ENCODE peak calls at places on chromosomes 2 and 18, in six cellular contexts. G, K, U, C, H and L are unnamed samples.

GRCh38 chr2:159615936-159616733 is at the start of gene BAZ2B:
- DNase-seq in G (peak; percentile 46), U (peak; percentile 92), H (peak; percentile 91), K (peak; percentile 54), C (no peak), L (peak; percentile 88)

GRCh38 chr2:36486546-36487044 is 111.4 kb downstream of the FEZ2 start:
- DNase-seq in U (peak; percentile 72), G (no peak), K (no peak), H (peak; percentile 46), C (no peak), L (peak; percentile 82)

GRCh38 chr2:120323214-120323613 is 22.7 kb upstream of the INHBB start:
- DNase-seq in H (no peak), K (no peak), G (no peak), U (no peak), C (no peak), L (peak; percentile 28)

GRCh38 chr18:2971741-2972552 is 41.0 kb downstream of the LPIN2 start:
- DNase-seq in H (no peak), K (no peak), C (no peak), U (peak; percentile 73), G (no peak), L (no peak)

GRCh38 chr2:175560521-175561164 is 379.1 kb upstream of the ATP5MC3 start:
- DNase-seq in U (no peak), H (no peak), C (no peak), K (no peak), G (no peak), L (no peak)

GRCh38 chr18:79580481-79581171 is 99.0 kb upstream of the CTDP1 start:
- DNase-seq in C (no peak), K (no peak), G (peak; percentile 31), U (no peak), H (no peak), L (no peak)

GRCh38 chr2:217438136-217438535 is 564.7 kb downstream of the TNS1 start:
- DNase-seq in K (no peak), H (no peak), G (no peak), U (no peak), C (no peak), L (no peak)

GRCh38 chr2:239818086-239818485 is 207.1 kb downstream of the NDUFA10 start:
- DNase-seq in K (no peak), U (no peak), H (no peak), G (peak; percentile 9), C (no peak), L (no peak)

GRCh38 chr18:76232813-76233212 is 262.2 kb downstream of the ZNF516 start:
- DNase-seq in H (peak; percentile 26), G (no peak), K (no peak), C (no peak), U (no peak), L (no peak)

GRCh38 chr18:2410688-2411087 is 160.6 kb downstream of the METTL4 start:
- DNase-seq in U (no peak), G (no peak), H (peak; percentile 59), K (no peak), C (no peak), L (no peak)

GRCh38 chr18:34650121-34650545 is 60.0 kb upstream of the DTNA start:
- DNase-seq in H (no peak), K (no peak), C (no peak), U (peak; percentile 83), G (no peak), L (peak; percentile 88)

GRCh38 chr18:12304351-12305210 is 3.5 kb upstream of the TUBB6 start:
- DNase-seq in G (no peak), K (no peak), C (no peak), U (no peak), H (no peak), L (peak; percentile 82)

GRCh38 chr2:173231042-173231441 is 123.6 kb upstream of the CDCA7 start:
- DNase-seq in U (no peak), H (no peak), K (no peak), C (no peak), G (no peak), L (no peak)

DNA sequence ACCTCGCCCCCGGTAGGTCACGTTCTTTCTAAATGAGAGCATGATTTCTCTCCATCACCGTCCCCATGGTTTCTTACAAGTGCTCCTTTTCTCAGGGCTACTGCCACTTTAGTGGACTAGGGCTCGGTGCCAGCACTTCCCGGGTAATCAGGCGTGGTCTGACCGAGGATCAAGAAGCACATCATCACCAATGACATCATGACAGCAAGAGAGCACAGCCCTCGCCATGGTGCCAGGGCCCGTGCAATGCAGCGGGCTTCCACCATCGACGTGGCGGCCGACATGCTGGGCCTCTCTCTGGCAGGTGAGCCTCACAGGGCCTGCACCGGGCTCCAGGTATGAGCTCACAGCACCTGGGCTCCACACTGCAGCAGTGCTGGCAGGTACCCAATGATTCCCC is 75.2 kb downstream of the INPP4A start:
- DNase-seq in C (no peak), K (no peak), U (no peak), G (no peak), H (no peak), L (no peak)
- H2BK15ac ChIP-seq in C (no peak overlapping the region), K (no peak overlapping the region), U (no peak overlapping the region), G (no peak overlapping the region), H (no peak overlapping the region), L (no peak overlapping the region)

GRCh38 chr2:98454500-98455235 is 10.0 kb downstream of the INPP4A start:
- DNase-seq in U (peak; percentile 74), H (peak; percentile 51), G (no peak), C (no peak), K (no peak), L (peak; percentile 49)
- H2BK15ac ChIP-seq in U (no peak overlapping the region), H (no peak overlapping the region), G (no peak overlapping the region), C (no peak overlapping the region), K (no peak overlapping the region), L (peak overlapping the region; percentile 48)

GRCh38 chr2:65634304-65634703 is 201.9 kb upstream of the SPRED2 start:
- DNase-seq in K (no peak), G (no peak), H (no peak), C (no peak), U (no peak), L (no peak)

GRCh38 chr2:65625982-65626381 is 193.6 kb upstream of the SPRED2 start:
- DNase-seq in H (no peak), K (no peak), G (no peak), C (no peak), U (no peak), L (no peak)

GRCh38 chr2:65628156-65628555 is 195.8 kb upstream of the SPRED2 start:
- DNase-seq in H (no peak), U (no peak), G (no peak), C (no peak), K (no peak), L (no peak)

GRCh38 chr2:65626831-65627230 is 194.4 kb upstream of the SPRED2 start:
- DNase-seq in H (no peak), G (no peak), K (no peak), U (no peak), C (no peak), L (no peak)

GRCh38 chr2:65630643-65631042 is 198.2 kb upstream of the SPRED2 start:
- DNase-seq in H (peak; percentile 10), G (no peak), K (no peak), U (peak; percentile 89), C (no peak), L (peak; percentile 77)
- H2BK15ac ChIP-seq in H (no peak overlapping the region), G (no peak overlapping the region), K (no peak overlapping the region), U (no peak overlapping the region), C (no peak overlapping the region), L (no peak overlapping the region)

GRCh38 chr2:60548844-60549243 is 4.6 kb downstream of the BCL11A start:
- DNase-seq in H (no peak), U (no peak), G (no peak), K (no peak), C (no peak), L (no peak)

GRCh38 chr2:60550984-60551240 is 2.5 kb downstream of the BCL11A start:
- DNase-seq in C (no peak), K (no peak), U (no peak), G (no peak), H (no peak), L (no peak)

GRCh38 chr2:60549250-60550150 is 4.0 kb downstream of the BCL11A start:
- DNase-seq in U (peak; percentile 39), C (no peak), H (peak; percentile 77), G (no peak), K (no peak), L (no peak)

GRCh38 chr2:60551241-60552095 is 2.0 kb downstream of the BCL11A start:
- DNase-seq in G (peak; percentile 63), C (no peak), K (no peak), H (peak; percentile 79), U (peak; percentile 22), L (no peak)

GRCh38 chr2:60550151-60550983 is 3.1 kb downstream of the BCL11A start:
- DNase-seq in H (peak; percentile 97), K (no peak), G (peak; percentile 84), U (peak; percentile 84), C (no peak), L (peak; percentile 82)
- H2BK15ac ChIP-seq in H (no peak overlapping the region), K (no peak overlapping the region), G (no peak overlapping the region), U (peak overlapping the region; percentile 57), C (no peak overlapping the region), L (no peak overlapping the region)

GRCh38 chr2:145617906-145618305 is 1098.0 kb upstream of the ZEB2 start:
- DNase-seq in G (no peak), K (no peak), C (no peak), U (no peak), H (no peak), L (peak; percentile 68)

GRCh38 chr2:145617420-145617819 is 1097.5 kb upstream of the ZEB2 start:
- DNase-seq in C (no peak), G (no peak), U (no peak), H (no peak), K (no peak), L (no peak)

DNA sequence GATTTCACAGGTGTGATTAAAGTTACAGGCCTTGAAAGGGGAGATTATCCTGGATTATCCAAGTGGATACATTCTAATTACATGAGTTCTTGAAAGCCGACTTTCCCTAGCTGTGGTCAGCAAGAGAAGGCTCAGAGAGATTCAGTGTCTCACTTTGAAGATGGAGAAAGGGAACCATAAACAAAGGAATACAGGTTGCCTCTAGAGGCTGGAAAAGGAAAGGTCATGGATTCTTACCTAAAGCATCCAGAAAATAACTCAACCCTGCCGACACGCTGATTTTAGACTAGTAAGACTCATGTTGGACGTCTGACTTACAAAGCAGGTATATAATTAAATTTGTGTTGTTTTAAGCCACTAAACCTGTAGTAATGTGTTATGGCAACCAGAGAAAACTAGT is 1095.7 kb upstream of the ZEB2 start:
- DNase-seq in C (no peak), U (no peak), H (peak; percentile 10), K (no peak), G (no peak), L (no peak)
- H2BK15ac ChIP-seq in C (no peak overlapping the region), U (no peak overlapping the region), H (no peak overlapping the region), K (no peak overlapping the region), G (no peak overlapping the region), L (no peak overlapping the region)

GRCh38 chr2:135494917-135495316 is 36.1 kb downstream of the ZRANB3 start:
- DNase-seq in U (no peak), K (no peak), G (no peak), H (no peak), C (no peak), L (no peak)

GRCh38 chr2:135490381-135490780 is 40.6 kb downstream of the ZRANB3 start:
- DNase-seq in K (no peak), G (no peak), H (peak; percentile 6), U (peak; percentile 62), C (no peak), L (peak; percentile 66)

GRCh38 chr2:135494503-135494902 is 36.5 kb downstream of the ZRANB3 start:
- DNase-seq in G (no peak), K (no peak), C (no peak), U (peak; percentile 1), H (no peak), L (peak; percentile 40)
- H2BK15ac ChIP-seq in G (no peak overlapping the region), K (no peak overlapping the region), C (no peak overlapping the region), U (no peak overlapping the region), H (no peak overlapping the region), L (no peak overlapping the region)

GRCh38 chr2:100554788-100555407 is 7.9 kb upstream of the PDCL3 start:
- DNase-seq in G (no peak), U (no peak), H (no peak), C (no peak), K (no peak), L (no peak)
- H2BK15ac ChIP-seq in G (no peak overlapping the region), U (no peak overlapping the region), H (no peak overlapping the region), C (no peak overlapping the region), K (no peak overlapping the region), L (no peak overlapping the region)